ENCODE peak calls at places on chromosome 4, in six cellular contexts. One of them, this sample, is unnamed.

GRCh38 chr4:11512861-11513260 is 84.2 kb upstream of the HS3ST1 start:
- DNase-seq in K562: no peak
- DNase-seq in HepG2: no peak
- DNase-seq in HCT116: no peak
- DNase-seq in H1: no peak
- DNase-seq in GM12878: no peak
- DNase-seq in this sample: no peak

GRCh38 chr4:101660607-101661006 is 129.9 kb upstream of the BANK1 start:
- DNase-seq in H1: no peak
- DNase-seq in K562: no peak
- DNase-seq in HepG2: no peak
- DNase-seq in HCT116: no peak
- DNase-seq in GM12878: no peak
- DNase-seq in this sample: no peak

GRCh38 chr4:101888472-101888871 is 97.9 kb downstream of the BANK1 start:
- DNase-seq in GM12878: no peak
- DNase-seq in HepG2: no peak
- DNase-seq in H1: no peak
- DNase-seq in HCT116: no peak
- DNase-seq in K562: no peak
- DNase-seq in this sample: no peak

GRCh38 chr4:73448448-73449203 is 12.6 kb downstream of the AFP start:
- DNase-seq in HepG2: no peak
- DNase-seq in HCT116: no peak
- DNase-seq in K562: no peak
- DNase-seq in H1: no peak
- DNase-seq in GM12878: no peak
- DNase-seq in this sample: no peak

GRCh38 chr4:105587851-105588250 is 35.4 kb downstream of the ARHGEF38 start:
- DNase-seq in HepG2: no peak
- DNase-seq in H1: no peak
- DNase-seq in K562: no peak
- DNase-seq in GM12878: no peak
- DNase-seq in HCT116: no peak
- DNase-seq in this sample: no peak

GRCh38 chr4:70914631-70915030 is 12.5 kb downstream of the MOB1B start:
- DNase-seq in H1: no peak
- DNase-seq in HCT116: no peak
- DNase-seq in HepG2: no peak
- DNase-seq in GM12878: no peak
- DNase-seq in K562: no peak
- DNase-seq in this sample: no peak

GRCh38 chr4:115360441-115360840 is 247.0 kb upstream of the NDST4 start:
- DNase-seq in K562: no peak
- DNase-seq in HepG2: no peak
- DNase-seq in GM12878: no peak
- DNase-seq in HCT116: no peak
- DNase-seq in H1: no peak
- DNase-seq in this sample: no peak

GRCh38 chr4:149999485-150000074 is 78.7 kb upstream of the DCLK2 start:
- DNase-seq in HepG2: peak; percentile 32
- DNase-seq in K562: peak; percentile 10
- DNase-seq in HCT116: peak; percentile 60
- DNase-seq in GM12878: no peak
- DNase-seq in H1: no peak
- DNase-seq in this sample: peak; percentile 15

GRCh38 chr4:1009647-1010521 is 1.5 kb upstream of the FGFRL1 start:
- DNase-seq in HepG2: no peak
- DNase-seq in K562: peak; percentile 88
- DNase-seq in GM12878: no peak
- DNase-seq in HCT116: no peak
- DNase-seq in H1: no peak
- DNase-seq in this sample: no peak

GRCh38 chr4:97016186-97016945 is 1126.9 kb downstream of the STPG2 start:
- DNase-seq in H1: no peak
- DNase-seq in K562: no peak
- DNase-seq in HCT116: no peak
- DNase-seq in GM12878: no peak
- DNase-seq in HepG2: no peak
- DNase-seq in this sample: no peak

GRCh38 chr4:56674984-56675383 is 6.1 kb downstream of the HOPX start:
- DNase-seq in HCT116: no peak
- DNase-seq in HepG2: no peak
- DNase-seq in H1: no peak
- DNase-seq in GM12878: no peak
- DNase-seq in K562: no peak
- DNase-seq in this sample: no peak

GRCh38 chr4:95728145-95728544 is 111.7 kb upstream of the PDHA2 start:
- DNase-seq in GM12878: no peak
- DNase-seq in HCT116: no peak
- DNase-seq in HepG2: no peak
- DNase-seq in H1: no peak
- DNase-seq in K562: no peak
- DNase-seq in this sample: no peak

GRCh38 chr4:75880278-75880677 is 22.0 kb downstream of the PPEF2 start:
- DNase-seq in H1: no peak
- DNase-seq in HCT116: no peak
- DNase-seq in GM12878: no peak
- DNase-seq in K562: no peak
- DNase-seq in HepG2: no peak
- DNase-seq in this sample: no peak

GRCh38 chr4:148044889-148045352 is 313.0 kb downstream of the ARHGAP10 start:
- DNase-seq in K562: peak; percentile 6
- DNase-seq in H1: no peak
- DNase-seq in HepG2: peak; percentile 3
- DNase-seq in GM12878: peak; percentile 43
- DNase-seq in HCT116: no peak
- DNase-seq in this sample: no peak

GRCh38 chr4:173446416-173446815 is 47.5 kb upstream of the SCRG1 start:
- DNase-seq in K562: no peak
- DNase-seq in H1: no peak
- DNase-seq in GM12878: no peak
- DNase-seq in HCT116: no peak
- DNase-seq in HepG2: no peak
- DNase-seq in this sample: no peak

GRCh38 chr4:91961504-91961903 is 342.3 kb upstream of the GRID2 start:
- DNase-seq in HepG2: no peak
- DNase-seq in H1: no peak
- DNase-seq in HCT116: no peak
- DNase-seq in K562: no peak
- DNase-seq in GM12878: no peak
- DNase-seq in this sample: no peak

GRCh38 chr4:86891785-86892638 is at the start of gene C4orf36:
- DNase-seq in HepG2: no peak
- DNase-seq in GM12878: no peak
- DNase-seq in K562: peak; percentile 40
- DNase-seq in H1: peak; percentile 47
- DNase-seq in HCT116: peak; percentile 66
- DNase-seq in this sample: peak; percentile 49

GRCh38 chr4:139918591-139918990 is 235.4 kb downstream of the MAML3 start:
- DNase-seq in HepG2: no peak
- DNase-seq in HCT116: no peak
- DNase-seq in K562: no peak
- DNase-seq in GM12878: no peak
- DNase-seq in H1: no peak
- DNase-seq in this sample: no peak

GRCh38 chr4:186023975-186024374 is 45.0 kb upstream of the TLR3 start:
- DNase-seq in H1: no peak
- DNase-seq in HCT116: no peak
- DNase-seq in HepG2: no peak
- DNase-seq in K562: no peak
- DNase-seq in GM12878: no peak
- DNase-seq in this sample: no peak

GRCh38 chr4:173538148-173538902 is 8.3 kb upstream of the HAND2 start:
- DNase-seq in HCT116: no peak
- DNase-seq in H1: no peak
- DNase-seq in K562: no peak
- DNase-seq in HepG2: no peak
- DNase-seq in GM12878: no peak
- DNase-seq in this sample: no peak

GRCh38 chr4:121049072-121049599 is 23.2 kb downstream of the NDNF start:
- DNase-seq in HepG2: no peak
- DNase-seq in HCT116: no peak
- DNase-seq in H1: no peak
- DNase-seq in GM12878: no peak
- DNase-seq in K562: no peak
- DNase-seq in this sample: no peak

GRCh38 chr4:158775091-158775651 is 6.3 kb downstream of the FNIP2 start:
- DNase-seq in K562: no peak
- DNase-seq in HepG2: no peak
- DNase-seq in H1: no peak
- DNase-seq in GM12878: no peak
- DNase-seq in HCT116: no peak
- DNase-seq in this sample: no peak

GRCh38 chr4:5708171-5708828 is at the start of gene EVC2:
- DNase-seq in H1: no peak
- DNase-seq in HCT116: no peak
- DNase-seq in GM12878: no peak
- DNase-seq in K562: no peak
- DNase-seq in HepG2: no peak
- DNase-seq in this sample: peak; percentile 33

GRCh38 chr4:24850669-24851068 is 55.3 kb downstream of the SOD3 start:
- DNase-seq in HepG2: no peak
- DNase-seq in GM12878: no peak
- DNase-seq in HCT116: no peak
- DNase-seq in H1: no peak
- DNase-seq in K562: no peak
- DNase-seq in this sample: no peak

GRCh38 chr4:154779362-154779947 is 1.6 kb upstream of the RBM46 start:
- DNase-seq in H1: no peak
- DNase-seq in HepG2: peak; percentile 23
- DNase-seq in GM12878: no peak
- DNase-seq in HCT116: peak; percentile 35
- DNase-seq in K562: peak; percentile 30
- DNase-seq in this sample: peak; percentile 2

GRCh38 chr4:182449186-182449880 is 206.1 kb downstream of the TENM3 start:
- DNase-seq in HCT116: no peak
- DNase-seq in GM12878: no peak
- DNase-seq in HepG2: no peak
- DNase-seq in K562: peak; percentile 5
- DNase-seq in H1: peak; percentile 44
- DNase-seq in this sample: peak; percentile 40

GRCh38 chr4:576245-576821 is at the start of gene TMEM271:
- DNase-seq in K562: no peak
- DNase-seq in HepG2: no peak
- DNase-seq in HCT116: no peak
- DNase-seq in GM12878: no peak
- DNase-seq in H1: no peak
- DNase-seq in this sample: peak; percentile 60

GRCh38 chr4:52841707-52842456 is 20.2 kb upstream of the RASL11B start:
- DNase-seq in HepG2: no peak
- DNase-seq in HCT116: no peak
- DNase-seq in K562: no peak
- DNase-seq in H1: no peak
- DNase-seq in GM12878: no peak
- DNase-seq in this sample: no peak

GRCh38 chr4:20544645-20545044 is 155.6 kb upstream of the PACRGL start:
- DNase-seq in K562: peak; percentile 13
- DNase-seq in HepG2: peak; percentile 14
- DNase-seq in GM12878: no peak
- DNase-seq in HCT116: peak; percentile 8
- DNase-seq in H1: no peak
- DNase-seq in this sample: peak; percentile 16

GRCh38 chr4:30717208-30718020 is 2.8 kb upstream of the PCDH7 start:
- DNase-seq in HCT116: no peak
- DNase-seq in GM12878: no peak
- DNase-seq in HepG2: no peak
- DNase-seq in K562: no peak
- DNase-seq in H1: no peak
- DNase-seq in this sample: peak; percentile 35

GRCh38 chr4:148814030-148814429 is 371.8 kb upstream of the NR3C2 start:
- DNase-seq in H1: no peak
- DNase-seq in GM12878: no peak
- DNase-seq in K562: no peak
- DNase-seq in HepG2: no peak
- DNase-seq in HCT116: no peak
- DNase-seq in this sample: no peak

GRCh38 chr4:152075253-152075928 is 314.6 kb upstream of the GATB start:
- DNase-seq in GM12878: no peak
- DNase-seq in HCT116: no peak
- DNase-seq in HepG2: no peak
- DNase-seq in H1: no peak
- DNase-seq in K562: no peak
- DNase-seq in this sample: no peak

GRCh38 chr4:184439856-184440592 is 34.3 kb downstream of the IRF2 start:
- DNase-seq in K562: no peak
- DNase-seq in H1: no peak
- DNase-seq in HepG2: peak; percentile 79
- DNase-seq in GM12878: no peak
- DNase-seq in HCT116: no peak
- DNase-seq in this sample: no peak
- H3K4me1 ChIP-seq in K562: peaks cover 7% of the 10 kb centered on the region
- H3K4me1 ChIP-seq in H1: peaks cover 8% of the 10 kb centered on the region
- H3K4me1 ChIP-seq in HepG2: peaks cover 63% of the 10 kb centered on the region
- H3K4me1 ChIP-seq in GM12878: peaks cover 8% of the 10 kb centered on the region
- H3K4me1 ChIP-seq in HCT116: no peaks in the 10 kb centered on the region
- H3K4me1 ChIP-seq in this sample: peaks cover 2% of the 10 kb centered on the region

GRCh38 chr4:142719854-142720541 is 126.1 kb downstream of the INPP4B start:
- DNase-seq in HepG2: no peak
- DNase-seq in GM12878: no peak
- DNase-seq in H1: no peak
- DNase-seq in HCT116: peak; percentile 68
- DNase-seq in K562: no peak
- DNase-seq in this sample: no peak
- TF ChIP-seq ZNF274 in HepG2: no peak
- TF ChIP-seq ZNF274 in GM12878: no peak
- TF ChIP-seq ZNF274 in H1: no peak
- TF ChIP-seq ZNF274 in HCT116: no peak
- TF ChIP-seq ZNF274 in K562: no peak
- TF ChIP-seq ZNF274 in this sample: no peak

GRCh38 chr4:54092800-54093608 is 7.0 kb upstream of the GSX2 start:
- DNase-seq in H1: no peak
- DNase-seq in GM12878: no peak
- DNase-seq in K562: no peak
- DNase-seq in HepG2: no peak
- DNase-seq in HCT116: no peak
- DNase-seq in this sample: no peak
- H3K4me1 ChIP-seq in H1: peaks cover 41% of the 10 kb centered on the region
- H3K4me1 ChIP-seq in GM12878: peaks cover 8% of the 10 kb centered on the region
- H3K4me1 ChIP-seq in K562: peaks cover 12% of the 10 kb centered on the region
- H3K4me1 ChIP-seq in HepG2: peaks cover 32% of the 10 kb centered on the region
- H3K4me1 ChIP-seq in HCT116: no peaks in the 10 kb centered on the region
- H3K4me1 ChIP-seq in this sample: peaks cover 5% of the 10 kb centered on the region

DNA sequence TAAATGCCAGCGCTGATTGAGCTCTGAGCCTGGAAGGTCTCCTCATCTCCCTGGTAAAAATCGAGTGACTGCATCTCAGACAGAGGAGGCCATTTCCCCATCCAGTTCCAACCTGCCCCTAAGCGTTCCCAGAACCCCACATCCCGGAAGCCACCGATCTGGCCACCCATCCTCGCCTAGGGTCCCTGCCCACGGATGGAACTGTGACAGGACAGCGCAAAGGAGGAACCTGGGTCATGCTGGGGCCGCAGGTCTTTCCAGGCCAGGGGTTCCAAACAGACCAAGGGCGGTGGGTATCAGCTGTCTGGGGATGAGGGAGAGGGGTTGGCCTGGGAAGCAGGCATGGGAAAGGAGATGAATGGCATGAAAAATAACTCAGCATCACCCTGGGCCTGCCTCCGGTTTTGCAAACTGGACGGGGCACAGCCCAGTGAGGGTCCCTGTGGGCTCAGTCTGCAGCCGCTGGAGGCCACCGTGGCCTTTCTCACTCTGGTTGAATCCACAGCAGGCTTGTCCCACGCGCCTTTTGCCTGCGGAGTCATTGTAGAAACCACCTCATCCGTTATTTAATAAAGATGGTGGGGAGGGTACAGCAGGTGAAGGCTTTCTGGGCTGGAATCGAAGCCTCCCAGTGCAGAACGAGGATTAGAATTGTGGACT is 49.1 kb downstream of the ABLIM2 start:
- DNase-seq in H1: no peak
- DNase-seq in HepG2: no peak
- DNase-seq in K562: no peak
- DNase-seq in GM12878: no peak
- DNase-seq in HCT116: no peak
- DNase-seq in this sample: no peak
- TF ChIP-seq ZNF274 in H1: no peak
- TF ChIP-seq ZNF274 in HepG2: no peak
- TF ChIP-seq ZNF274 in K562: no peak
- TF ChIP-seq ZNF274 in GM12878: no peak
- TF ChIP-seq ZNF274 in HCT116: no peak
- TF ChIP-seq ZNF274 in this sample: no peak

This sample was measured in NT2/D1.